ENCODE peak calls at places on chromosomes 16 and 17, in eight cellular contexts. L, C, B, V, W, O, E and G are unnamed samples.

GRCh38 chr17:81509048-81509686 is 3.4 kb downstream of the ACTG1 start:
- DNase-seq in L (no peak), C (no peak), B (no peak), V (no peak), W (no peak), O (peak), E (no peak), G (no peak)

GRCh38 chr17:56499799-56500388 is 93.6 kb upstream of the NOG start:
- DNase-seq in L (peak), C (peak), B (no peak), V (peak), W (peak), O (peak), E (peak), G (no peak)

GRCh38 chr17:76132574-76133338 is 8.3 kb downstream of the FOXJ1 start:
- DNase-seq in L (no peak), C (no peak), B (no peak), V (no peak), W (no peak), O (no peak), E (peak), G (no peak)

GRCh38 chr16:89502319-89502843 is 5.8 kb upstream of the SPG7 start:
- DNase-seq in L (no peak), C (no peak), B (no peak), V (no peak), W (no peak), O (no peak), E (peak), G (no peak)

GRCh38 chr16:49779979-49780378 is 75.9 kb downstream of the ZNF423 start:
- DNase-seq in L (no peak), C (no peak), B (no peak), V (no peak), W (no peak), O (no peak), E (no peak), G (no peak)

GRCh38 chr17:76351526-76352071 is 2.1 kb downstream of the PRPSAP1 start:
- DNase-seq in L (no peak), C (no peak), B (no peak), V (no peak), W (no peak), O (no peak), E (no peak), G (no peak)

GRCh38 chr16:50612849-50613198 is 64.6 kb downstream of the NKD1 start:
- DNase-seq in L (no peak), C (no peak), B (no peak), V (no peak), W (no peak), O (no peak), E (no peak), G (no peak)

GRCh38 chr17:44901323-44901965 is 2.2 kb upstream of the EFTUD2 start:
- DNase-seq in L (peak), C (peak), B (no peak), V (peak), W (peak), O (peak), E (no peak), G (no peak)

GRCh38 chr16:787978-788398 is at the start of gene RPUSD1:
- DNase-seq in L (no peak), C (no peak), B (peak), V (no peak), W (no peak), O (no peak), E (no peak), G (no peak)

GRCh38 chr17:47120521-47121095 is 68.5 kb downstream of the CDC27 start:
- DNase-seq in L (peak), C (peak), B (no peak), V (peak), W (peak), O (peak), E (no peak), G (no peak)

GRCh38 chr17:82751171-82751570 is 694 bp upstream of the TBCD start:
- DNase-seq in L (no peak), C (no peak), B (no peak), V (no peak), W (no peak), O (no peak), E (no peak), G (no peak)

GRCh38 chr17:29710891-29711418 is 88.2 kb upstream of the CORO6 start:
- DNase-seq in L (peak), C (peak), B (no peak), V (no peak), W (peak), O (peak), E (no peak), G (no peak)

GRCh38 chr17:66276328-66276937 is 26.0 kb upstream of the PRKCA start:
- DNase-seq in L (peak), C (peak), B (no peak), V (peak), W (peak), O (peak), E (no peak), G (no peak)

GRCh38 chr16:13996778-13997288 is 74.3 kb upstream of the MRTFB start:
- DNase-seq in L (no peak), C (no peak), B (no peak), V (no peak), W (no peak), O (no peak), E (no peak), G (no peak)

GRCh38 chr17:77466596-77467223 is 325.9 kb downstream of the SEC14L1 start:
- DNase-seq in L (no peak), C (no peak), B (no peak), V (no peak), W (no peak), O (no peak), E (no peak), G (no peak)

GRCh38 chr17:45997624-45998023 is 1.4 kb upstream of the STH start:
- DNase-seq in L (peak), C (no peak), B (no peak), V (peak), W (peak), O (peak), E (no peak), G (no peak)

GRCh38 chr17:80261159-80261894 is 675 bp downstream of the RNF213 start:
- DNase-seq in L (peak), C (peak), B (peak), V (peak), W (peak), O (peak), E (no peak), G (no peak)

GRCh38 chr17:32763855-32764439 is 113.0 kb downstream of the MYO1D start:
- DNase-seq in L (no peak), C (no peak), B (no peak), V (no peak), W (no peak), O (no peak), E (no peak), G (no peak)

GRCh38 chr17:75624714-75625345 is 8.4 kb upstream of the SMIM5 start:
- DNase-seq in L (no peak), C (no peak), B (no peak), V (no peak), W (no peak), O (no peak), E (no peak), G (no peak)

GRCh38 chr16:35748621-35749252 is 2289.3 kb downstream of the TP53TG3F start:
- DNase-seq in L (no peak), C (no peak), B (no peak), V (no peak), W (no peak), O (no peak), E (no peak), G (no peak)

GRCh38 chr17:80920406-80920805 is 71.2 kb upstream of the CHMP6 start:
- DNase-seq in L (no peak), C (no peak), B (no peak), V (peak), W (peak), O (no peak), E (no peak), G (no peak)

GRCh38 chr17:55275894-55276804 is 11.4 kb downstream of the HLF start:
- DNase-seq in L (no peak), C (no peak), B (no peak), V (no peak), W (no peak), O (peak), E (no peak), G (no peak)

GRCh38 chr17:66300956-66301355 is 1.5 kb upstream of the PRKCA start:
- DNase-seq in L (no peak), C (no peak), B (no peak), V (no peak), W (no peak), O (peak), E (no peak), G (no peak)

GRCh38 chr17:61409301-61410099 is 9.9 kb downstream of the TBX2 start:
- DNase-seq in L (peak), C (no peak), B (no peak), V (no peak), W (peak), O (peak), E (peak), G (peak)

GRCh38 chr17:27575100-27575911 is 55.7 kb upstream of the LGALS9 start:
- DNase-seq in L (no peak), C (no peak), B (no peak), V (no peak), W (no peak), O (no peak), E (no peak), G (no peak)

GRCh38 chr17:28725166-28725659 is 820 bp downstream of the TLCD1 start:
- DNase-seq in L (peak), C (peak), B (no peak), V (peak), W (peak), O (peak), E (peak), G (no peak)

GRCh38 chr17:6507535-6507934 is 48.8 kb downstream of the PITPNM3 start:
- DNase-seq in L (peak), C (peak), B (no peak), V (peak), W (peak), O (peak), E (peak), G (no peak)

GRCh38 chr17:79420318-79421243 is 190.3 kb downstream of the RBFOX3 start:
- DNase-seq in L (peak), C (no peak), B (peak), V (peak), W (no peak), O (peak), E (peak), G (peak)

GRCh38 chr16:53129281-53130192 is 74.7 kb downstream of the CHD9 start:
- DNase-seq in L (peak), C (peak), B (no peak), V (peak), W (peak), O (peak), E (no peak), G (no peak)

GRCh38 chr16:53992057-53992378 is 288.1 kb downstream of the FTO start:
- DNase-seq in L (no peak), C (no peak), B (no peak), V (no peak), W (no peak), O (no peak), E (no peak), G (no peak)

GRCh38 chr17:57017625-57018024 is 39.7 kb downstream of the SCPEP1 start:
- DNase-seq in L (no peak), C (no peak), B (no peak), V (no peak), W (no peak), O (no peak), E (no peak), G (no peak)

GRCh38 chr17:48612456-48612853 is 1.6 kb upstream of the HOXB7 start:
- DNase-seq in L (no peak), C (no peak), B (no peak), V (no peak), W (peak), O (peak), E (no peak), G (no peak)

GRCh38 chr16:3182608-3183444 is 5.2 kb upstream of the OR1F1 start:
- DNase-seq in L (peak), C (peak), B (peak), V (peak), W (peak), O (peak), E (no peak), G (peak)

GRCh38 chr16:64459821-64460220 is 662.0 kb downstream of the CDH11 start:
- DNase-seq in L (peak), C (no peak), B (no peak), V (peak), W (peak), O (peak), E (no peak), G (no peak)

GRCh38 chr17:2636169-2636930 is 42.9 kb downstream of the PAFAH1B1 start:
- DNase-seq in L (no peak), C (no peak), B (no peak), V (no peak), W (no peak), O (no peak), E (no peak), G (no peak)

GRCh38 chr17:3474212-3474611 is 1.6 kb upstream of the ASPA start:
- DNase-seq in L (peak), C (no peak), B (no peak), V (no peak), W (no peak), O (no peak), E (no peak), G (no peak)

GRCh38 chr17:7404737-7405412 is 978 bp upstream of the TMEM256 start:
- DNase-seq in L (no peak), C (peak), B (peak), V (peak), W (no peak), O (peak), E (no peak), G (no peak)

GRCh38 chr17:48577946-48578615 is at the start of gene HOXB4:
- DNase-seq in L (peak), C (no peak), B (peak), V (no peak), W (peak), O (no peak), E (no peak), G (peak)

GRCh38 chr17:40495140-40495539 is 6.3 kb downstream of the TNS4 start:
- DNase-seq in L (no peak), C (no peak), B (no peak), V (no peak), W (no peak), O (no peak), E (no peak), G (no peak)

DNA sequence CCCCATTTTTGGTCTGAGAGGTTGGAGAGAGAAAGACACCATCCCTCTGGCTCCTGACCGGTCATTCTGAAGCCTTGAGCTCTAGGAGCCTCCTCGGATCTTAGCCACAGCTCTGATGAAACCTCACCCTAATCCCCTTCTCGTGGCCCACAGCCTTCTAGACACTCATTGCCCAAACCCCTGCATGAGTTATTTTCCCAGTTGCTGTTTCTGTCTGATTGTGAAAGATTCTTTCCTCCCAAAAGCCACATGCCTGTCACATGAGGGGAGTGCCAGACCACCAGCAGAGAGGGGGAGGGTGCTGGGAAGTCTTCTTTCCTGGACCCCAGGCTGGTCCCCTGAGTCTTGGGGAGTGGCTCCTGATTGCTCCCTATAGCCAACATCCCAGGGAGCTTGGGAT is 17.6 kb upstream of the ABR start:
- DNase-seq in L (peak), C (no peak), B (no peak), V (no peak), W (peak), O (peak), E (no peak), G (no peak)
- TF ChIP-seq CTCF in L (no peak), C (no peak), B (no peak), V (no peak), W (no peak), O (no peak), E (no peak), G (no peak)

GRCh38 chr16:12391974-12392373 is 411.7 kb downstream of the CPPED1 start:
- DNase-seq in L (no peak), C (no peak), B (no peak), V (no peak), W (no peak), O (no peak), E (no peak), G (no peak)

GRCh38 chr16:12393208-12393607 is 410.5 kb downstream of the CPPED1 start:
- DNase-seq in L (no peak), C (no peak), B (no peak), V (no peak), W (no peak), O (no peak), E (no peak), G (no peak)

GRCh38 chr16:12390074-12390473 is 413.5 kb downstream of the SNX29 start:
- DNase-seq in L (no peak), C (no peak), B (no peak), V (no peak), W (peak), O (no peak), E (no peak), G (no peak)

GRCh38 chr16:12390644-12391043 is 413.0 kb downstream of the CPPED1 start:
- DNase-seq in L (peak), C (peak), B (no peak), V (peak), W (peak), O (peak), E (no peak), G (no peak)

DNA sequence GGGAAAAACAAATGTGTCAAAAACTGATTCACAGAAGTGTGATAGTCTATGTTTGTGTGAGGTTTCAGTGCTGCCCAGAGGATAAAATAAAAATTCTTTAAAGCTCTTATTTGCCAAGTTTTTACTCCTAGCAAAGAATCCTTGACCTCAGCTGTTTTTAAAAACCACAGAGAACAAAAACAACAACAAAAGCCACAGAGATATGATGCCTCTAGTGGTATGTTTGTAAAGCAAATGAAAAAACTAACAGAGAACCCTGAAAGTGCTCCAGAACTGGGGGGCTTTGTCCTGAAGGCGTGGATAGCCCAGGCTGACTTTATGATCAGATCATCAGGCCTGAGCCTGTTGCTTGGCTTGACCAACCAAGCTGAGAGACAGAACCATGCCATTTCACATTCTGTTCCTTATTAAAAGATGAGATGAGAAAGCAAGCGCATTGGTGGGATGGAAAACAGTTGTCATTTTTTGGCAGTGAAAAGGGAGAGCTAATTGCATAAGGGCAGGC is 411.1 kb downstream of the CPPED1 start:
- DNase-seq in L (peak), C (peak), B (no peak), V (no peak), W (no peak), O (no peak), E (no peak), G (no peak)
- TF ChIP-seq CTCF in L (peak), C (peak), B (no peak), V (no peak), W (peak), O (peak), E (no peak), G (no peak)

GRCh38 chr16:84397090-84397489 is 28.8 kb downstream of the ATP2C2 start:
- DNase-seq in L (no peak), C (no peak), B (no peak), V (no peak), W (no peak), O (no peak), E (no peak), G (no peak)
- TF ChIP-seq CTCF in L (peak), C (peak), B (no peak), V (peak), W (peak), O (no peak), E (no peak), G (no peak)

GRCh38 chr17:42111901-42112551 is 488 bp downstream of the DHX58 start:
- DNase-seq in L (peak), C (peak), B (peak), V (no peak), W (peak), O (peak), E (no peak), G (peak)

GRCh38 chr17:42113293-42114069 is 967 bp upstream of the DHX58 start:
- DNase-seq in L (no peak), C (no peak), B (no peak), V (no peak), W (no peak), O (no peak), E (no peak), G (no peak)

GRCh38 chr17:42114118-42114517 is 1.6 kb upstream of the DHX58 start:
- DNase-seq in L (no peak), C (no peak), B (no peak), V (no peak), W (no peak), O (no peak), E (no peak), G (no peak)

GRCh38 chr17:42111265-42111636 is 1.3 kb downstream of the DHX58 start:
- DNase-seq in L (no peak), C (no peak), B (no peak), V (no peak), W (no peak), O (no peak), E (no peak), G (no peak)

GRCh38 chr17:42112552-42113176 is at the start of gene DHX58:
- DNase-seq in L (peak), C (peak), B (peak), V (peak), W (peak), O (peak), E (no peak), G (peak)
- TF ChIP-seq CTCF in L (no peak), C (no peak), B (no peak), V (no peak), W (no peak), O (no peak), E (no peak), G (no peak)

GRCh38 chr17:8709006-8709405 is 35.6 kb downstream of the CCDC42 start:
- DNase-seq in L (no peak), C (no peak), B (no peak), V (no peak), W (no peak), O (no peak), E (no peak), G (no peak)
- TF ChIP-seq CTCF in L (no peak), C (no peak), B (no peak), V (no peak), W (no peak), O (no peak), E (no peak), G (no peak)

GRCh38 chr17:63446218-63446980 is at the start of gene CYB561:
- DNase-seq in L (peak), C (no peak), B (peak), V (no peak), W (peak), O (peak), E (peak), G (peak)
- TF ChIP-seq CTCF in L (peak), C (peak), B (peak), V (peak), W (no peak), O (no peak), E (no peak), G (peak)

GRCh38 chr17:50807014-50807413 is 28.4 kb upstream of the WFIKKN2 start:
- DNase-seq in L (no peak), C (no peak), B (no peak), V (no peak), W (no peak), O (no peak), E (no peak), G (no peak)

GRCh38 chr17:50805486-50805885 is 29.9 kb upstream of the WFIKKN2 start:
- DNase-seq in L (no peak), C (no peak), B (no peak), V (no peak), W (no peak), O (no peak), E (no peak), G (no peak)

GRCh38 chr17:50807675-50808074 is 27.7 kb upstream of the WFIKKN2 start:
- DNase-seq in L (no peak), C (no peak), B (no peak), V (no peak), W (no peak), O (no peak), E (no peak), G (no peak)

GRCh38 chr17:50808413-50808812 is 27.0 kb upstream of the WFIKKN2 start:
- DNase-seq in L (no peak), C (no peak), B (no peak), V (no peak), W (no peak), O (no peak), E (no peak), G (no peak)

GRCh38 chr17:50806141-50806643 is 29.2 kb upstream of the WFIKKN2 start:
- DNase-seq in L (no peak), C (no peak), B (no peak), V (peak), W (peak), O (no peak), E (no peak), G (no peak)
- TF ChIP-seq CTCF in L (no peak), C (peak), B (no peak), V (peak), W (peak), O (no peak), E (no peak), G (no peak)